ENCODE peak calls at places on chromosomes 13 and 19, in nine cellular contexts. S, I, X, W, F, E, N, T and Z are unnamed samples. For H3K4me1, the result is how much of the 10 kb centered on the place peaks cover.

GRCh38 chr13:99991806-99992242 is 10.2 kb downstream of the ZIC2 start:
- DNase-seq in S (no peak), I (peak), X (no peak), W (no peak), F (no peak), E (no peak), N (no peak), T (no peak), Z (no peak)

GRCh38 chr19:58305065-58305931 is at the start of gene ERVK3-1:
- DNase-seq in S (peak), I (peak), X (peak), W (peak), F (peak), E (peak), N (peak), T (peak), Z (peak)

GRCh38 chr19:38661996-38662395 is 14.5 kb downstream of the ACTN4 start:
- DNase-seq in S (no peak), I (peak), X (no peak), W (no peak), F (no peak), E (no peak), N (no peak), T (no peak), Z (no peak)

GRCh38 chr13:46607768-46608553 is 55.0 kb downstream of the LRCH1 start:
- DNase-seq in S (no peak), I (no peak), X (no peak), W (no peak), F (no peak), E (no peak), N (no peak), T (no peak), Z (no peak)

GRCh38 chr13:45527699-45528462 is 63.1 kb downstream of the COG3 start:
- DNase-seq in S (no peak), I (peak), X (peak), W (no peak), F (no peak), E (no peak), N (no peak), T (no peak), Z (no peak)

GRCh38 chr13:57716295-57716694 is 84.8 kb downstream of the PCDH17 start:
- DNase-seq in S (no peak), I (peak), X (no peak), W (no peak), F (peak), E (no peak), N (no peak), T (no peak), Z (no peak)

GRCh38 chr13:23667750-23668149 is 97.5 kb downstream of the TNFRSF19 start:
- DNase-seq in S (no peak), I (peak), X (no peak), W (no peak), F (no peak), E (no peak), N (no peak), T (no peak), Z (no peak)

GRCh38 chr19:50837300-50837699 is 3.9 kb upstream of the KLK15 start:
- DNase-seq in S (no peak), I (no peak), X (no peak), W (no peak), F (no peak), E (no peak), N (no peak), T (no peak), Z (no peak)

GRCh38 chr19:15464394-15465385 is at the start of gene RASAL3:
- DNase-seq in S (no peak), I (no peak), X (no peak), W (no peak), F (peak), E (no peak), N (peak), T (no peak), Z (no peak)

GRCh38 chr13:51715613-51716012 is 88.3 kb downstream of the DHRS12 start:
- DNase-seq in S (no peak), I (no peak), X (no peak), W (no peak), F (no peak), E (no peak), N (no peak), T (no peak), Z (no peak)

GRCh38 chr13:43763143-43763759 is 23.5 kb downstream of the ENOX1 start:
- DNase-seq in S (no peak), I (no peak), X (no peak), W (no peak), F (no peak), E (no peak), N (no peak), T (no peak), Z (peak)

GRCh38 chr19:47805313-47805712 is 962 bp upstream of the TPRX1 start:
- DNase-seq in S (no peak), I (no peak), X (no peak), W (no peak), F (no peak), E (no peak), N (no peak), T (no peak), Z (no peak)

GRCh38 chr19:28208745-28209144 is 1004.2 kb downstream of the UQCRFS1 start:
- DNase-seq in S (no peak), I (no peak), X (no peak), W (no peak), F (peak), E (no peak), N (no peak), T (no peak), Z (no peak)

GRCh38 chr19:7199613-7200533 is 94.3 kb downstream of the INSR start:
- DNase-seq in S (no peak), I (peak), X (peak), W (no peak), F (peak), E (no peak), N (no peak), T (no peak), Z (no peak)

GRCh38 chr19:33740811-33741396 is 55.8 kb upstream of the KCTD15 start:
- DNase-seq in S (no peak), I (peak), X (peak), W (no peak), F (peak), E (peak), N (no peak), T (no peak), Z (peak)

GRCh38 chr19:47686679-47687450 is 26.4 kb upstream of the EHD2 start:
- DNase-seq in S (no peak), I (no peak), X (no peak), W (no peak), F (no peak), E (no peak), N (no peak), T (no peak), Z (no peak)

GRCh38 chr19:19460258-19460731 is 54.8 kb downstream of the GATAD2A start:
- DNase-seq in S (no peak), I (no peak), X (peak), W (no peak), F (no peak), E (no peak), N (no peak), T (no peak), Z (no peak)

GRCh38 chr19:57934820-57935665 is at the start of gene ZNF418:
- DNase-seq in S (no peak), I (peak), X (peak), W (peak), F (peak), E (no peak), N (peak), T (no peak), Z (no peak)

GRCh38 chr19:681029-681626 is 4.9 kb downstream of the FSTL3 start:
- DNase-seq in S (no peak), I (no peak), X (no peak), W (peak), F (no peak), E (peak), N (peak), T (no peak), Z (peak)

GRCh38 chr19:55384576-55385235 is 614 bp upstream of the TMEM238 start:
- DNase-seq in S (no peak), I (no peak), X (no peak), W (no peak), F (peak), E (no peak), N (no peak), T (no peak), Z (peak)

GRCh38 chr13:75825161-75825560 is 189.0 kb downstream of the LMO7 start:
- DNase-seq in S (no peak), I (no peak), X (no peak), W (no peak), F (no peak), E (no peak), N (no peak), T (no peak), Z (peak)

GRCh38 chr19:55173186-55173716 is 6.8 kb upstream of the DNAAF3 start:
- DNase-seq in S (no peak), I (no peak), X (no peak), W (no peak), F (peak), E (no peak), N (no peak), T (no peak), Z (no peak)

GRCh38 chr13:24040835-24041234 is 119.7 kb upstream of the SPATA13 start:
- DNase-seq in S (no peak), I (peak), X (no peak), W (no peak), F (no peak), E (no peak), N (no peak), T (no peak), Z (no peak)

GRCh38 chr13:109795021-109795420 is 8.6 kb upstream of the IRS2 start:
- DNase-seq in S (no peak), I (no peak), X (no peak), W (no peak), F (no peak), E (no peak), N (no peak), T (no peak), Z (no peak)

GRCh38 chr13:67148219-67148583 is 81.9 kb downstream of the PCDH9 start:
- DNase-seq in S (no peak), I (no peak), X (peak), W (no peak), F (no peak), E (no peak), N (no peak), T (no peak), Z (peak)

GRCh38 chr13:43804461-43805070 is 17.8 kb upstream of the ENOX1 start:
- DNase-seq in S (no peak), I (peak), X (peak), W (peak), F (no peak), E (no peak), N (no peak), T (no peak), Z (peak)

GRCh38 chr19:50050406-50051223 is 24.8 kb downstream of the ZNF473 start:
- DNase-seq in S (peak), I (peak), X (peak), W (peak), F (no peak), E (peak), N (peak), T (peak), Z (peak)

GRCh38 chr13:114339779-114340534 is 25.7 kb downstream of the CHAMP1 start:
- DNase-seq in S (no peak), I (no peak), X (peak), W (peak), F (no peak), E (no peak), N (peak), T (no peak), Z (peak)

GRCh38 chr19:23283925-23284324 is 33.7 kb upstream of the ZNF724 start:
- DNase-seq in S (no peak), I (peak), X (peak), W (peak), F (peak), E (no peak), N (peak), T (peak), Z (peak)

GRCh38 chr13:63938851-63939250 is 2523.2 kb upstream of the PCDH20 start:
- DNase-seq in S (no peak), I (no peak), X (peak), W (no peak), F (no peak), E (no peak), N (no peak), T (no peak), Z (no peak)

GRCh38 chr13:50357586-50358118 is 342.4 kb downstream of the KCNRG start:
- DNase-seq in S (no peak), I (no peak), X (peak), W (peak), F (no peak), E (no peak), N (no peak), T (no peak), Z (peak)

GRCh38 chr19:58515259-58515658 is 3.5 kb upstream of the SLC27A5 start:
- DNase-seq in S (no peak), I (no peak), X (no peak), W (no peak), F (no peak), E (no peak), N (no peak), T (no peak), Z (no peak)

GRCh38 chr13:53010374-53011105 is 18.1 kb upstream of the OLFM4 start:
- DNase-seq in S (no peak), I (no peak), X (no peak), W (no peak), F (no peak), E (no peak), N (no peak), T (no peak), Z (no peak)

GRCh38 chr13:45846681-45847080 is 4.9 kb downstream of the SIAH3 start:
- DNase-seq in S (no peak), I (no peak), X (no peak), W (no peak), F (no peak), E (no peak), N (no peak), T (no peak), Z (no peak)

GRCh38 chr19:34639491-34640085 is 37.4 kb downstream of the SCGB2B2 start:
- DNase-seq in S (no peak), I (peak), X (peak), W (peak), F (peak), E (peak), N (peak), T (no peak), Z (peak)

GRCh38 chr13:50071399-50071798 is 56.2 kb downstream of the KCNRG start:
- DNase-seq in S (no peak), I (peak), X (no peak), W (no peak), F (no peak), E (no peak), N (no peak), T (no peak), Z (no peak)

GRCh38 chr13:93861818-93862217 is 617.7 kb downstream of the DCT start:
- DNase-seq in S (no peak), I (peak), X (peak), W (peak), F (peak), E (no peak), N (no peak), T (no peak), Z (no peak)

GRCh38 chr19:7679017-7679720 is 1.5 kb upstream of the TRAPPC5 start:
- DNase-seq in S (no peak), I (no peak), X (no peak), W (peak), F (no peak), E (no peak), N (peak), T (no peak), Z (no peak)

GRCh38 chr19:55098716-55099556 is 18.5 kb downstream of the PPP1R12C start:
- DNase-seq in S (no peak), I (no peak), X (no peak), W (no peak), F (peak), E (peak), N (no peak), T (no peak), Z (no peak)

GRCh38 chr19:45632468-45633196 is 6.6 kb downstream of the EML2 start:
- DNase-seq in S (peak), I (peak), X (peak), W (peak), F (peak), E (peak), N (peak), T (peak), Z (peak)

GRCh38 chr19:16579381-16579780 is 7.2 kb upstream of the SLC35E1 start:
- DNase-seq in S (no peak), I (no peak), X (no peak), W (no peak), F (no peak), E (no peak), N (no peak), T (no peak), Z (no peak)
- H3K4me1 ChIP-seq in S (half or more), I (under half), X (under half), W (under half), F (under half), E (half or more), N (under half), T (under half), Z (under half)

DNA sequence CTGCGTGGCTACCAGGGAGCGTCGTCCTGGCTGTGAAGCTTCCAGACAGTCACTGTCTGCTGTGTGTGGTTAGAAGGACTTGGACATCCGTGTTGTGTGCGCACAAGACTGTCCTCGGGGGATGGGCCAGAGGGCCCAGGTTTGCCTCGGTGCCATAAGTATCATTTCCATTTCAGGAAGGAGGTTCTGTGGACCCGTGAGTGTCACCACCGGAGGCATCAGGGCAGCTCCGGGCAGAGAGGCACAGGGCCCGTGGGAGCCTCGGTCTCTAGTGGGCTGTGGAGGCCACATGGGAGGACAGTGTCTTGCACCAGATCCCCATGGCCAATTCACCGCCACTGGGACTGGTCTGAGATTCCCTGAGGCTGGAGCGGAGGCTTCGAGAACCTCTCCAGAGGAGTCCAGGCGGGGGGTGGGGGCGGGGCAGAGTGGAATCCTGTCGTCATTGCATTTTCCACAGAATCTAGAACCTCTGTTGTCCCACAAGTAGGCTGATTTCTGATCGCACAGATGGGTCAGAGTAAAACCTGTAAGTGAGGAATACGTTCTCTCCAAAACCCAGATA is 6.0 kb downstream of the ZNF57 start:
- DNase-seq in S (no peak), I (no peak), X (no peak), W (no peak), F (no peak), E (no peak), N (no peak), T (no peak), Z (no peak)
- H3K4me1 ChIP-seq in S (under half), I (under half), X (under half), W (under half), F (under half), E (under half), N (under half), T (under half), Z (under half)

DNA sequence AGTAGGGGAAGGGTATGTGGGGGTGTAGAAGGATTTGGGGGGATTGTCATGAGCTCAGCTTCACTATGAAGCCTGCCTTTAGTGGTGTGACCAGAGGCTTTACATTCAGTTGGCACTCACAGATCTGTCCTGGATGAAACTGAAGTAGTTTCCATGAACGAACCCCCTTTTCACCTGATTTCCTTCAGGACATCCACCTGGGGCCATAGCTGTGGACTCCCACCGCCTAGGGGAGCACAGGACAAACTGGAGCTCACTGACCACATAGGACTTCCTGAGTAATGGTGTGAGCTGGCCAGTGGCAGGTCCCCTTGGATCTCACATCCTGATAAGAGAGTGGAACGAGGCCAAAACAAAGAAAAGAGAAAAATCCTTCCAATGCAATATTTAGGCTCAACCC is 54.1 kb downstream of the MRPL57 start:
- DNase-seq in S (no peak), I (no peak), X (no peak), W (no peak), F (no peak), E (no peak), N (no peak), T (no peak), Z (no peak)
- H3K4me1 ChIP-seq in S (under half), I (under half), X (under half), W (under half), F (under half), E (under half), N (under half), T (under half), Z (under half)

GRCh38 chr19:40893112-40893511 is 11.1 kb upstream of the CYP2A7 start:
- DNase-seq in S (no peak), I (no peak), X (no peak), W (no peak), F (no peak), E (no peak), N (no peak), T (no peak), Z (no peak)
- H3K4me1 ChIP-seq in S (under half), I (under half), X (under half), W (under half), F (under half), E (under half), N (under half), T (under half), Z (under half)

GRCh38 chr19:10724573-10725071 is 6.7 kb downstream of the DNM2 start:
- DNase-seq in S (no peak), I (no peak), X (no peak), W (peak), F (no peak), E (no peak), N (no peak), T (no peak), Z (no peak)
- H3K4me1 ChIP-seq in S (under half), I (under half), X (under half), W (under half), F (under half), E (half or more), N (under half), T (under half), Z (under half)

GRCh38 chr13:33230178-33230881 is 55.2 kb downstream of the STARD13 start:
- DNase-seq in S (no peak), I (no peak), X (peak), W (no peak), F (no peak), E (no peak), N (no peak), T (no peak), Z (no peak)

GRCh38 chr13:33233547-33233946 is 52.0 kb downstream of the STARD13 start:
- DNase-seq in S (no peak), I (no peak), X (no peak), W (no peak), F (no peak), E (no peak), N (no peak), T (no peak), Z (no peak)

GRCh38 chr13:33229446-33230177 is 55.9 kb downstream of the STARD13 start:
- DNase-seq in S (no peak), I (no peak), X (no peak), W (peak), F (no peak), E (no peak), N (no peak), T (no peak), Z (no peak)

GRCh38 chr13:33232883-33233282 is 52.7 kb downstream of the STARD13 start:
- DNase-seq in S (no peak), I (no peak), X (no peak), W (no peak), F (no peak), E (no peak), N (no peak), T (no peak), Z (no peak)

DNA sequence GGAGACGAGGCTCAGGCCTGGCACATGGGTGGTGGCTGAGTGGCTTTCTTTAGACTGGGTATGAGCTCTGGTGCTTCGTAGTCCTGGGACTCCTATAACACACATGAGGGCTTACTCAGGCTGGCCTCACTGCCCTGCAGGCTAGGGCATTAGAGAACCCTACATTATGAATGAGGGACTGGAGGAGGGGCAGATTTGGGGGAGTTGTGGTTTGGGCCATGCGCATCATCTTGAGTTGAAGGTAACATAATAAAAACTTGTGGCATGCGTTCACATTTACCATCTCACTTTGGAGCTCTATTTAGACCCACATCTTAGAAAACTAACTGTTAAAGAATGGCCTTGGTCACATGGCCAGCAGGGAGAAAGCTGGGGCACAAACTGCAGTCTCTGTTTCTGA is 54.2 kb downstream of the STARD13 start:
- DNase-seq in S (no peak), I (no peak), X (no peak), W (no peak), F (no peak), E (no peak), N (no peak), T (no peak), Z (no peak)
- H3K4me1 ChIP-seq in S (half or more), I (under half), X (under half), W (under half), F (under half), E (half or more), N (under half), T (under half), Z (under half)

GRCh38 chr19:3966051-3967017 is 4.6 kb downstream of the DAPK3 start:
- DNase-seq in S (peak), I (no peak), X (no peak), W (no peak), F (no peak), E (no peak), N (no peak), T (no peak), Z (no peak)

GRCh38 chr19:3970313-3970807 is 539 bp downstream of the DAPK3 start:
- DNase-seq in S (no peak), I (no peak), X (no peak), W (no peak), F (peak), E (no peak), N (no peak), T (no peak), Z (no peak)

GRCh38 chr19:3968556-3969434 is 2.1 kb downstream of the DAPK3 start:
- DNase-seq in S (peak), I (peak), X (peak), W (peak), F (peak), E (peak), N (no peak), T (peak), Z (peak)

GRCh38 chr19:3970808-3971598 is at the start of gene DAPK3:
- DNase-seq in S (peak), I (peak), X (peak), W (peak), F (peak), E (peak), N (peak), T (peak), Z (peak)

GRCh38 chr19:3969435-3970312 is 1.2 kb downstream of the DAPK3 start:
- DNase-seq in S (peak), I (peak), X (peak), W (no peak), F (peak), E (no peak), N (no peak), T (peak), Z (peak)
- H3K4me1 ChIP-seq in S (under half), I (under half), X (under half), W (under half), F (under half), E (half or more), N (under half), T (half or more), Z (under half)